ENCODE peak calls at places on chromosome 22, in nine cellular contexts. M, E, P, H, R, J, K, Y and G are unnamed samples.
A peak's percentile ranks its signal among the peaks of the same experiment; 100 is the strongest.

GRCh38 chr22:17140022-17140421 is 18.9 kb upstream of the TMEM121B start:
- DNase-seq in M (no peak), E (no peak), P (no peak), H (no peak), R (no peak), J (no peak), K (no peak), Y (no peak), G (no peak)

GRCh38 chr22:16970446-16970845 is 37.6 kb downstream of the GAB4 start:
- DNase-seq in M (no peak), E (no peak), P (no peak), H (no peak), R (no peak), J (no peak), K (no peak), Y (no peak), G (no peak)

GRCh38 chr22:18970180-18970947 is 34.3 kb upstream of the PRODH start:
- DNase-seq in M (peak; percentile 92), E (peak; percentile 42), P (no peak), H (no peak), R (peak; percentile 64), J (peak; percentile 15), K (peak; percentile 72), Y (no peak), G (no peak)

GRCh38 chr22:17477401-17477833 is 85.9 kb upstream of the SLC25A18 start:
- DNase-seq in M (no peak), E (no peak), P (no peak), H (no peak), R (no peak), J (peak; percentile 14), K (peak; percentile 82), Y (no peak), G (peak; percentile 82)

GRCh38 chr22:18081416-18081815 is 3.6 kb downstream of the PEX26 start:
- DNase-seq in M (no peak), E (no peak), P (no peak), H (no peak), R (no peak), J (no peak), K (no peak), Y (no peak), G (no peak)

GRCh38 chr22:17576475-17576874 is 13.2 kb downstream of the SLC25A18 start:
- DNase-seq in M (no peak), E (peak; percentile 50), P (no peak), H (no peak), R (peak; percentile 55), J (peak; percentile 99), K (peak; percentile 96), Y (no peak), G (no peak)

GRCh38 chr22:29205598-29206371 is at the start of gene EMID1:
- DNase-seq in M (peak; percentile 90), E (peak; percentile 61), P (peak; percentile 53), H (no peak), R (peak; percentile 62), J (no peak), K (peak; percentile 37), Y (peak; percentile 10), G (peak; percentile 35)

GRCh38 chr22:17172172-17172833 is 13.2 kb upstream of the HDHD5 start:
- DNase-seq in M (no peak), E (no peak), P (no peak), H (no peak), R (peak; percentile 66), J (peak; percentile 11), K (no peak), Y (no peak), G (no peak)

GRCh38 chr22:27466229-27466628 is 335.3 kb downstream of the MN1 start:
- DNase-seq in M (no peak), E (peak; percentile 17), P (no peak), H (no peak), R (no peak), J (no peak), K (no peak), Y (no peak), G (no peak)

DNA sequence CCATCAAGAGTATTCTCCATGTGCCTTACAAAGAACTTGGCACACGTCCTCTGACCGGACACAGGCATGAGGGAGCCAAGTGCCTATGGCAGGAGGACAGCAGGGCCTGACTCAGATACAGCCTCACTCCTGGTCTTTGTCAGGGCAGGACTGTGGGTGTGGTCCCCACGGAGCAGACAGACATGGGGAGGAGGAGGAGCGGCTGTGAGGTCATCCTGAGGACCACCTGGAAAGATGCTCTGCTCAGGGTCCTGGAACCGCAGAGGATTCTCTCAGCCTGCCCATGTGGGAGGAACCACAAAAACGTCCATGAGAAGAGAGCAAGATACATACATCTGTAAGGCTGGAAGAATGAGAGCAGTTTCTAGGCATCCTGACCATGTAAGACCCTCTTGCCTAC is 576.3 kb downstream of the BRD1 start:
- DNase-seq in M (no peak), E (no peak), P (no peak), H (no peak), R (peak; percentile 13), J (no peak), K (no peak), Y (no peak), G (no peak)
- H3K9ac ChIP-seq in M (no peak overlapping the region), E (no peak overlapping the region), P (no peak overlapping the region), H (no peak overlapping the region), R (no peak overlapping the region), J (no peak overlapping the region), K (no peak overlapping the region), Y (no peak overlapping the region), G (no peak overlapping the region)

GRCh38 chr22:44441401-44442185 is 56.4 kb downstream of the RTL6 start:
- DNase-seq in M (no peak), E (no peak), P (no peak), H (no peak), R (peak; percentile 8), J (no peak), K (no peak), Y (no peak), G (no peak)

GRCh38 chr22:44440224-44441160 is 57.5 kb downstream of the RTL6 start:
- DNase-seq in M (no peak), E (no peak), P (no peak), H (no peak), R (no peak), J (no peak), K (peak; percentile 58), Y (no peak), G (no peak)

GRCh38 chr22:44438056-44438455 is 60.0 kb downstream of the RTL6 start:
- DNase-seq in M (no peak), E (no peak), P (no peak), H (no peak), R (peak; percentile 76), J (no peak), K (peak; percentile 48), Y (no peak), G (no peak)

GRCh38 chr22:44438481-44439131 is 59.4 kb downstream of the RTL6 start:
- DNase-seq in M (no peak), E (no peak), P (no peak), H (no peak), R (no peak), J (no peak), K (no peak), Y (no peak), G (no peak)

DNA sequence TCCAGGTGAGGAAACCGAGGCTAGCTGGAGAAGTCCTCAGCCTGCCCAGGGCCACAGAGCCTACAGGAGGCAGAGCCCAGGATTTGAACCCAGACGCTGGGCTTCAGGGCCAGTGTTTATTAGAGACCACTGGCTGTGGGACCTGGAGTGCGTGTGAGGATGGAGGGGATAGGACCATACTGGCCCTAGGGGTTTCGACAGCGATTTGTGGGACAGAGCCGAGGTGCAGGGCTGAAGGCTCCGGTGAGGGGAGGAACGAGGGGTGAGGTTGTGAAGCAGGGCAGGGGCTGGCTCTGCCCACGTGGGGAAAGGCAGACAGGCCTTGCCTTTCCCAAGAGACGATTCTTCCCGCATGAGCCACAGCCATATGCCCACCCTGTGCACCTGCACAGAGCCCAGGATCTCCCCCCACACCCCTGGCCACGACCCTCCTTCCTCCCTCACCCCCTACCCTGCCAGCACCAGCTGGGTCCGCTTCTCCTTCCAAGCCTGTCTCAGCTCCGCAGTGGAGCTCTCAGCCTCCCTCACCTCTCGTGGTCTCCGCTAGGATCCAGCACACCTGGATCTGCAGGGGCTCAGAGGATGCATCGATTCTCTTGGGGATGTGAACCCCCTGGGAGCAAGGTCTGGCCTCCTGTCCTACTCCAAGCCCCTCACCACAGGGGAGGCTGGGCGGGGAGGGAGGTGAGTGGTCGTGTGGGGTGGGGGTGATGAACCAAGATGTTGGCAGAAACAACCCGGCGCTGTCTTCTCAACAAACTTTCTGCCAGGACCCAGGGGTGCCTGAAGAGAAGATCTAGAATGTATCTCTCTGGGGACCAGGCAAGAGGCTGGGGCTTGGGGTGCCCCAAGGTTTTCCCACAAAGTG is 58.4 kb downstream of the RTL6 start:
- DNase-seq in M (no peak), E (no peak), P (no peak), H (no peak), R (no peak), J (no peak), K (no peak), Y (no peak), G (no peak)
- H3K9ac ChIP-seq in M (no peak overlapping the region), E (no peak overlapping the region), P (no peak overlapping the region), H (no peak overlapping the region), R (no peak overlapping the region), J (no peak overlapping the region), K (no peak overlapping the region), Y (no peak overlapping the region), G (no peak overlapping the region)

DNA sequence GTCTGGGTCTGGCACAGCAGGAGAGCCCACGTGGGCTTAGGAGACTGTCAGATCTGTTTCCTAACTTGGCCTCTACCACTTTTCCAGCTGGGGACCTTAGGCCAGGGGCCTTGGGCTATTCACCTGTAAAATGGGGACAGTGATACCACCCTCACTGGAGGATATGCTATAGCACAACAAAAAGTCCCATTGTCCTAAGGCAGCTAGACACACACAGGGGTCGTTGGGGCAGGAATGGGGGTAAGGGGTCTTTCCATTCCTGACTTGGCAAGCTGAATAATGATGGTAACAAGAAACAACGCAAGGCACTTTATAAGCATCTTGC is 2.6 kb upstream of the SH3BP1 start:
- DNase-seq in M (no peak), E (no peak), P (no peak), H (no peak), R (no peak), J (no peak), K (no peak), Y (no peak), G (no peak)
- H3K9ac ChIP-seq in M (peak overlapping the region; percentile 81), E (no peak overlapping the region), P (no peak overlapping the region), H (no peak overlapping the region), R (no peak overlapping the region), J (no peak overlapping the region), K (no peak overlapping the region), Y (no peak overlapping the region), G (no peak overlapping the region)

DNA sequence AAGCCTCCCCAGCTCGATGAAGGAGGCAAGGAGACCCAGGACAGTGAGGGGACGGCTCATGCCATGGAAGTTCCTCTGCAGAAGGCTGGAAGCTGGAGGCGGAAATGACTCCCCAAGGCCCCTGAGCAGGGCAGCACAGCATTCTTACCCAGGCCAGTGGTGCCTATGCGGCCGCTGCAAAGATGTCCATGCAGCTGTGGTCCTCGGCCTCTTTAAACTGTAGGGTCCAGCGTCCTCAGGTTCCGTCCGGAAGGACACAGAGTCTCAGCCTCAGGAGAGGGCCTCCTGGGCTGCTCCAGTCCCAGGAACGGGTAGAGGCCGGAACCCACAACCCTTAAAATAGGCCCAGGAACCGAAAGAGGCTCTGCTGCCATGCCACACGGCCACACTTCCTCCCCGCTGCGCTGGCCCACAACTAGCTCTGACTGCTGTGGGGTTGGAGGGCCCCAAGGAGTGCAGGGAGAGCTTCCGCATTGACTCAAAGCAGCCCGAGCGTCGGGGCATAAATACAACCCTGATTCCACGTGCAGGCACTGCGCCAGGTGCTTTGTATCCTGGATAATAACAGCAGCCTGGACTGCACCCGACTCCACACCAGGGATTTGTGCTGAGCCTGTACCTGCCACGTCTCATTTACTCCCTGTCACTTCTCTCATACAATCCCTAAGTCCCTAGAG is 5.5 kb downstream of the KIAA0930 start:
- DNase-seq in M (no peak), E (no peak), P (peak; percentile 88), H (no peak), R (no peak), J (no peak), K (no peak), Y (no peak), G (no peak)
- H3K9ac ChIP-seq in M (peak overlapping the region; percentile 17), E (no peak overlapping the region), P (peak overlapping the region; percentile 69), H (no peak overlapping the region), R (no peak overlapping the region), J (no peak overlapping the region), K (no peak overlapping the region), Y (no peak overlapping the region), G (no peak overlapping the region)

GRCh38 chr22:41222846-41223507 is 17.8 kb downstream of the CHADL start:
- DNase-seq in M (no peak), E (no peak), P (no peak), H (no peak), R (no peak), J (no peak), K (no peak), Y (no peak), G (no peak)
- H3K9ac ChIP-seq in M (no peak overlapping the region), E (no peak overlapping the region), P (no peak overlapping the region), H (no peak overlapping the region), R (no peak overlapping the region), J (no peak overlapping the region), K (no peak overlapping the region), Y (no peak overlapping the region), G (no peak overlapping the region)